ENCODE peak calls at places on chromosome 21, in seven cellular contexts. P, T, J, O, V, I and Y are unnamed samples.

GRCh38 chr21:16195476-16195875 is 465.7 kb downstream of the USP25 start:
- DNase-seq in P (no peak), T (peak; percentile 57), J (no peak), O (no peak), V (no peak), I (no peak), Y (no peak)

GRCh38 chr21:41059871-41060270 is 108.1 kb upstream of the BACE2 start:
- DNase-seq in P (no peak), T (no peak), J (no peak), O (no peak), V (no peak), I (no peak), Y (no peak)

GRCh38 chr21:46637952-46638746 is 2.7 kb downstream of the PRMT2 start:
- DNase-seq in P (no peak), T (no peak), J (no peak), O (no peak), V (no peak), I (no peak), Y (no peak)

GRCh38 chr21:38646213-38646837 is 148.0 kb upstream of the ERG start:
- DNase-seq in P (no peak), T (no peak), J (no peak), O (no peak), V (no peak), I (no peak), Y (peak; percentile 51)

GRCh38 chr21:16302851-16303282 is 573.1 kb downstream of the USP25 start:
- DNase-seq in P (peak; percentile 50), T (no peak), J (peak; percentile 47), O (peak; percentile 14), V (no peak), I (no peak), Y (no peak)

GRCh38 chr21:18369115-18369514 is 34.5 kb downstream of the TMPRSS15 start:
- DNase-seq in P (no peak), T (peak; percentile 80), J (no peak), O (peak; percentile 34), V (no peak), I (no peak), Y (no peak)

GRCh38 chr21:40128891-40129290 is 261.7 kb downstream of the PCP4 start:
- DNase-seq in P (no peak), T (no peak), J (no peak), O (no peak), V (no peak), I (no peak), Y (no peak)

GRCh38 chr21:46448108-46448507 is 10.6 kb upstream of the DIP2A start:
- DNase-seq in P (no peak), T (no peak), J (no peak), O (no peak), V (no peak), I (no peak), Y (no peak)

GRCh38 chr21:39048574-39048973 is 134.7 kb downstream of the PSMG1 start:
- DNase-seq in P (no peak), T (no peak), J (no peak), O (no peak), V (no peak), I (no peak), Y (no peak)

GRCh38 chr21:40331182-40331581 is 463.9 kb downstream of the PCP4 start:
- DNase-seq in P (no peak), T (no peak), J (no peak), O (no peak), V (no peak), I (no peak), Y (no peak)

GRCh38 chr21:46268371-46268770 is 17.0 kb downstream of the MCM3AP start:
- DNase-seq in P (no peak), T (no peak), J (no peak), O (no peak), V (no peak), I (no peak), Y (no peak)

GRCh38 chr21:46184625-46185555 is 631 bp upstream of the SPATC1L start:
- DNase-seq in P (peak; percentile 89), T (peak; percentile 84), J (peak; percentile 80), O (peak; percentile 89), V (peak; percentile 93), I (peak; percentile 92), Y (no peak)

GRCh38 chr21:41121785-41122415 is 46.1 kb upstream of the BACE2 start:
- DNase-seq in P (peak; percentile 66), T (peak; percentile 89), J (peak; percentile 77), O (peak; percentile 89), V (no peak), I (peak; percentile 80), Y (peak; percentile 71)

GRCh38 chr21:46155514-46156377 is at the start of gene FTCD:
- DNase-seq in P (peak; percentile 38), T (no peak), J (no peak), O (peak; percentile 63), V (peak; percentile 71), I (peak; percentile 41), Y (no peak)

GRCh38 chr21:20270365-20271055 is 727.7 kb upstream of the NCAM2 start:
- DNase-seq in P (no peak), T (no peak), J (no peak), O (no peak), V (peak; percentile 2), I (no peak), Y (no peak)

GRCh38 chr21:18030248-18030647 is 211.1 kb upstream of the C21orf91 start:
- DNase-seq in P (no peak), T (peak; percentile 82), J (no peak), O (no peak), V (no peak), I (no peak), Y (no peak)

GRCh38 chr21:32406405-32406804 is 6.1 kb upstream of the EVA1C start:
- DNase-seq in P (no peak), T (no peak), J (no peak), O (no peak), V (no peak), I (no peak), Y (no peak)

GRCh38 chr21:40120944-40121575 is 253.8 kb downstream of the PCP4 start:
- DNase-seq in P (no peak), T (peak; percentile 58), J (no peak), O (peak; percentile 50), V (no peak), I (no peak), Y (no peak)

GRCh38 chr21:32929633-32930038 is 96.1 kb upstream of the OLIG2 start:
- DNase-seq in P (no peak), T (no peak), J (no peak), O (no peak), V (no peak), I (no peak), Y (no peak)

GRCh38 chr21:46063227-46063626 is 34.7 kb upstream of the COL6A2 start:
- DNase-seq in P (no peak), T (no peak), J (no peak), O (no peak), V (no peak), I (no peak), Y (no peak)

GRCh38 chr21:21997390-21998333 is 999.5 kb downstream of the NCAM2 start:
- DNase-seq in P (no peak), T (peak; percentile 10), J (no peak), O (peak; percentile 39), V (no peak), I (no peak), Y (no peak)

GRCh38 chr21:17793675-17794123 is 25.5 kb downstream of the C21orf91 start:
- DNase-seq in P (no peak), T (peak; percentile 78), J (no peak), O (no peak), V (no peak), I (no peak), Y (no peak)

GRCh38 chr21:17650301-17650700 is 37.6 kb upstream of the BTG3 start:
- DNase-seq in P (no peak), T (no peak), J (no peak), O (no peak), V (no peak), I (no peak), Y (no peak)

DNA sequence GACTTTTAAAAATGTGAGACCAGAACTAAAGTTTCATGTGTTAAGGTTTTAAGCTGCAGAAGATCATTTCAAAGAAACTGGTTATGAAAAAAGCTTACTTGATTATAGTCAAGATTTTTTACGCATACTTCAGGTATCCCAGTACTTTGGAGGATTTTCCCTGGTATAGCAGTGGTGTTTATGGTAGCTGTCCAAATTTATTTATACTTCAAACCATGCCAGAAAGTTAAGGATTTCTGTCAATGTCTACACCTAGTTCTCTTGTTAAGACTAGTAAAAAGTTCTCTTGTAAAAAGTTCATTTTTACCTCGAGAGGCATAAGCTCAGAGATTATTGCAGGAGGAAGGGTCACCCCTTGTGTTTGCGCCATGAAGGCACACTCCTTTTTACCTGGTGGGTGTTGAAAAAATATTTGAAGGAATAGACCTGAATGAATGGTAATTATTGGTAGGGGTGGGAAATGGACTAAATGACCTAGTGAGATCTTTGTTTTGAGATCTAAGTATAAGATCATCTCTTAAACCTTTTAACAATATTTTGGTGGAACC is 2.8 kb downstream of the DYRK1A start:
- DNase-seq in P (no peak), T (no peak), J (no peak), O (no peak), V (no peak), I (no peak), Y (no peak)
- H3K4me1 ChIP-seq in P (peaks cover 10% of the 10 kb centered on the region), T (peaks cover 38% of the 10 kb centered on the region), J (no peaks in the 10 kb centered on the region), O (peaks cover 33% of the 10 kb centered on the region), V (peaks cover 57% of the 10 kb centered on the region), I (peaks cover 69% of the 10 kb centered on the region), Y (peaks cover 48% of the 10 kb centered on the region)

DNA sequence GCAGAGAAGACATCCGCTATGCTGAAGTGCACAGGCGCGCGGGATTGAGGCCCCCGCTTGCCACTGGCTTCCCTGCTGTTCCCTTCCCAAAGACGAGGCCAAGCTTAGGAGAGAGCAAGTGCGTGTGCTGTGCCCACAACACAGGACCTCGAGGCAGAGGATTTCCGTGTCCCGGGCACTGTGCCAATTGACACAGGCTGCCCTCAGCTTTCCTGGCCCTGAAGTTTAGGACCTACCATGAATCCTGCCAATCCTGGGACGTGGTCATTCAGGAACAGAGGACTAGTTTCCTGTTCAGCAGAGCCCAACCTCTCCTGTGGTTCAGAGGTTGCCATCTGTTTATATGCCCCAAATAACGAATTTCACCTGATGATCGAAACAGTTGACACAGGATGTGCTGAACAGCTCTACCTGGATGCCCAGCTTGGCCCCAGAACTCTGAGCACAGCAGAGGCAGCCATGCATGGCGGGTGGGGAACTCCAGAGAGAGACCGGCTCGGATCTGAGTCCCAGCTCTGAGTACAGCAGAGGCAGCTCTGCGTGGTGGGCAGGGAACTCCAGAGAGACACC is 22.0 kb downstream of the SLC37A1 start:
- DNase-seq in P (no peak), T (no peak), J (no peak), O (no peak), V (no peak), I (peak; percentile 38), Y (no peak)
- H3K4me3 ChIP-seq in P (no peak overlapping the region), T (no peak overlapping the region), J (no peak overlapping the region), O (no peak overlapping the region), V (no peak overlapping the region), I (no peak overlapping the region), Y (no peak overlapping the region)

DNA sequence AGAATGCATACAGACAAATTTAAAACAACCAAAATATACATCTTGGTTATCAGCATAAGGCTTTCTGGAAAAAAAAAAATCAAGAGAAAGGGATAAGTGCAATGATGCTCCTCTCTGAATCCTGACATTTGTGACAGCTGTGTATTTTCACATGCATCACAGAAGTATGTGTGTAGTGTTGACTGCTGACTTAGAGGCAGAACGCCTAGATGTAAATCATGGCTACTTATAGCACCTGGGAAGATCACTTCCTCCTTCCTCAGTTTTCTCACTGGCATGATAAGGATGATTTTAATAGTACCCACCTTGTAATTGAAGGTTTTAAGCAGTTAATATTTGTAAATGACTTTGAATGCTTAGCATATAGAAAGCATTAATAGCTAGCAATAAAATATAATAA is 112.5 kb downstream of the MRPL39 start:
- DNase-seq in P (no peak), T (no peak), J (no peak), O (no peak), V (no peak), I (no peak), Y (no peak)
- H3K27ac ChIP-seq in P (no peak overlapping the region), T (no peak overlapping the region), J (no peak overlapping the region), O (no peak overlapping the region), V (no peak overlapping the region), I (no peak overlapping the region), Y (no peak overlapping the region)

GRCh38 chr21:44484498-44485253 is 29.4 kb downstream of the LRRC3 start:
- DNase-seq in P (no peak), T (no peak), J (no peak), O (no peak), V (no peak), I (no peak), Y (no peak)
- H3K4me1 ChIP-seq in P (no peaks in the 10 kb centered on the region), T (no peaks in the 10 kb centered on the region), J (no peaks in the 10 kb centered on the region), O (no peaks in the 10 kb centered on the region), V (peaks cover 6% of the 10 kb centered on the region), I (peaks cover 3% of the 10 kb centered on the region), Y (no peaks in the 10 kb centered on the region)